ENCODE peak calls at places on chromosomes 12 and 14, in ten cellular contexts. V, S, Z, P, A, R, W, O, X and N are unnamed samples.

GRCh38 chr14:55122441-55122986 is 6.5 kb upstream of the LGALS3 start:
- DNase-seq in X (peak; percentile 91), O (no peak), R (no peak), A (peak; percentile 83), W (no peak), S (no peak), P (no peak), Z (no peak), V (peak; percentile 79), N (no peak)

GRCh38 chr14:105840266-105841021 is 314.1 kb downstream of the TMEM121 start:
- DNase-seq in Z (no peak), W (no peak), V (no peak), A (no peak), P (no peak), X (no peak), R (no peak), S (no peak), O (no peak), N (peak; percentile 10)

GRCh38 chr12:82877963-82878362 is 191.3 kb downstream of the TMTC2 start:
- DNase-seq in P (no peak), W (no peak), R (no peak), O (no peak), S (peak; percentile 27), X (no peak), V (no peak), Z (no peak), A (no peak), N (no peak)

GRCh38 chr12:71392521-71393145 is 47.0 kb upstream of the LGR5 start:
- DNase-seq in S (peak; percentile 74), V (peak; percentile 5), O (peak; percentile 6), W (no peak), A (no peak), P (no peak), Z (no peak), X (no peak), R (peak; percentile 24), N (peak; percentile 63)

GRCh38 chr12:109131522-109132050 is 15.2 kb downstream of the ACACB start:
- DNase-seq in R (no peak), Z (no peak), V (no peak), W (no peak), P (no peak), S (no peak), A (peak; percentile 74), X (no peak), O (no peak), N (no peak)

GRCh38 chr14:71592361-71592760 is 339.9 kb upstream of the RGS6 start:
- DNase-seq in Z (peak; percentile 20), W (no peak), X (peak; percentile 32), A (no peak), V (no peak), S (no peak), P (no peak), R (no peak), O (no peak), N (no peak)

GRCh38 chr12:5965950-5966383 is 20.9 kb upstream of the ANO2 start:
- DNase-seq in P (peak; percentile 89), W (no peak), O (peak; percentile 24), Z (peak; percentile 62), V (peak; percentile 63), X (peak; percentile 50), R (peak; percentile 35), S (peak; percentile 84), A (no peak), N (peak; percentile 93)

GRCh38 chr12:3199551-3200031 is 122.4 kb downstream of the TSPAN9 start:
- DNase-seq in R (no peak), O (no peak), W (no peak), V (no peak), P (no peak), X (no peak), Z (no peak), A (no peak), S (peak; percentile 69), N (peak; percentile 85)

GRCh38 chr12:43728117-43728516 is 30.5 kb downstream of the PUS7L start:
- DNase-seq in P (no peak), O (no peak), R (no peak), W (no peak), X (no peak), A (no peak), S (no peak), V (no peak), Z (no peak), N (no peak)

GRCh38 chr14:102986810-102987579 is 64.5 kb downstream of the AMN start:
- DNase-seq in Z (no peak), W (no peak), X (no peak), R (peak; percentile 80), S (no peak), P (no peak), O (no peak), A (no peak), V (no peak), N (no peak)

DNA sequence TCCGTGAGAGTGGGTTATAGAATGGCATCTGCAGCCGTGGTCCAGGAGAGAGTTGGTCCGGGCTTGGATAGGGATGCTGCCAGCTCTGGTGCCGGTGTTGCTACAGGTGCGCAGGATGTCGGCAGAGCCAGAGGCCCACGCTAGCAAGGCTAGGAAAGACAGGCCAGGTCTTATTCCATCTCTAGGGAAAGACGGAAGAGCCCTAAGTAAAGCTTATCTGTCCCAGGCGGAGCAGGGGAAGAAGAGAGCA is 485 bp upstream of the PSME1 start:
- DNase-seq in X (no peak), R (no peak), A (no peak), Z (no peak), O (no peak), P (no peak), W (no peak), V (no peak), S (no peak), N (no peak)
- H3K4me1 ChIP-seq in X (peaks cover 12% of the 10 kb centered on the region), R (peaks cover 13% of the 10 kb centered on the region), A (peaks cover 58% of the 10 kb centered on the region), Z (peaks cover 48% of the 10 kb centered on the region), O (peaks cover 47% of the 10 kb centered on the region), P (peaks cover 57% of the 10 kb centered on the region), W (peaks cover 12% of the 10 kb centered on the region), V (peaks cover 20% of the 10 kb centered on the region), S (peaks cover 13% of the 10 kb centered on the region), N (no peaks in the 10 kb centered on the region)

DNA sequence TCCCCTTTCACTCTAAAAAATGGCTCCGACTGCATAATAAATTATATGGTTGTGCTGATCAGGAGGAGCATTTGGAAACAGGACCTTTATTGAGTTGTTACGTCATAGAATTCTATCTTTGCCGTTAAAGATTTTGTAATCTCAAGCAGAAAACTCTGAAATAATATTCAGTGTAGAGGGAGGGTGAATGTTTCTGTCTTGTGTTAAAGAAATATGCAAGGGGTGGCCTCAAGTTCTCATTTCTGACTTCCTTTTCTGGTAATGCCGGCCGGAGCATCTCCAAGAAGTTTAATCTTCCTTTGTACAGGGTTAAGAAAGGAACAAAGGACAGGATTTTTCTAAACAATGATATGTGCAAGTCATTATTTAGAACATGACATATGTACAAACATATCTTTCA is 165.1 kb downstream of the SLC38A4 start:
- DNase-seq in A (no peak), S (no peak), P (no peak), X (no peak), Z (no peak), V (no peak), W (no peak), O (no peak), R (no peak), N (no peak)
- H3K4me1 ChIP-seq in A (peaks cover 46% of the 10 kb centered on the region), S (peaks cover 38% of the 10 kb centered on the region), P (peaks cover 39% of the 10 kb centered on the region), X (peaks cover 5% of the 10 kb centered on the region), Z (peaks cover 37% of the 10 kb centered on the region), V (peaks cover 48% of the 10 kb centered on the region), W (peaks cover 43% of the 10 kb centered on the region), O (peaks cover 21% of the 10 kb centered on the region), R (peaks cover 78% of the 10 kb centered on the region), N (peaks cover 14% of the 10 kb centered on the region)

DNA sequence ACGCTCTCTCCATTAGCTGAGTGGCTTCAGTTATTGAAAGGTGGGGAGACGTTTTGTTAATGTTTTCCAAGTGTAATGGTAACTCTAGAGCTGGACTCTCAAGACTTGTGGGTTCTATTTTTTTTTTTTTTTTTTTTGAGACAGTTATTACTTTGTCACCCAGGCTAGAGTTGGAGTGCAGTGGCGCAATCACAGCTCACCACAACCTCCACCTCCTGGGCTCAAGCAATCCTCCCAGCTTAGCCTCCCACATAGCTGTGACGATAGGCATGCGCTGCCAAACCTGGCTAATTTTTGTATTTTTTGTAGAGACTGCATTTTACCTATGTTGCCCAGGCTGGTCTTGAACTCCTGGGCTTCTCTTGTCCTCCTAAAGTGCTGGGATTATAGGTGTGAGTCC is 26.2 kb downstream of the ATF1 start:
- DNase-seq in P (no peak), R (no peak), W (no peak), A (no peak), X (no peak), O (no peak), V (no peak), S (no peak), Z (no peak), N (no peak)
- H3K4me1 ChIP-seq in P (peaks cover 8% of the 10 kb centered on the region), R (peaks cover 48% of the 10 kb centered on the region), W (no peaks in the 10 kb centered on the region), A (peaks cover 6% of the 10 kb centered on the region), X (peaks cover 20% of the 10 kb centered on the region), O (no peaks in the 10 kb centered on the region), V (peaks cover 37% of the 10 kb centered on the region), S (no peaks in the 10 kb centered on the region), Z (no peaks in the 10 kb centered on the region), N (no peaks in the 10 kb centered on the region)

DNA sequence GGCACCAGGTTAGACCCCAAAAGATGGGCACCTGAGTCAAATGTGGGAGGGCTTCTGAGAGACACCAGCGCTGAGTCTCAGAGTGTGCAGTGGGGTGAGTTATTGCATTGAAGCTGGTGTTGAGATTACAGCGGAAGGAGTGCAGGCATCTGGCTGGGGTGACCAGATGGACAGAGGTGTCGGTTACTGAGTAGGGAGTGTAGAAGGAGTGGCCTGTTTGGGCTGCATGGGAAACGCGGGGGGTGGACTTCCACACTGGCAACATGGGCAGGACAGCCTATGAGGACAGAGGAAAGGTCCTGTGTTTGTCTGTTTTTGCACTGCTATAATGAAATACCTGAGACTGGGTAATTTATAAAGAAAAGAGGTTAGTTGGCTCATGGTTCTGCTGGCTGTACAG is 45.2 kb downstream of the PLXNC1 start:
- DNase-seq in Z (no peak), S (no peak), O (no peak), P (no peak), W (no peak), A (no peak), X (no peak), R (no peak), V (no peak), N (no peak)
- H3K4me1 ChIP-seq in Z (no peaks in the 10 kb centered on the region), S (no peaks in the 10 kb centered on the region), O (no peaks in the 10 kb centered on the region), P (no peaks in the 10 kb centered on the region), W (no peaks in the 10 kb centered on the region), A (no peaks in the 10 kb centered on the region), X (no peaks in the 10 kb centered on the region), R (no peaks in the 10 kb centered on the region), V (no peaks in the 10 kb centered on the region), N (no peaks in the 10 kb centered on the region)

DNA sequence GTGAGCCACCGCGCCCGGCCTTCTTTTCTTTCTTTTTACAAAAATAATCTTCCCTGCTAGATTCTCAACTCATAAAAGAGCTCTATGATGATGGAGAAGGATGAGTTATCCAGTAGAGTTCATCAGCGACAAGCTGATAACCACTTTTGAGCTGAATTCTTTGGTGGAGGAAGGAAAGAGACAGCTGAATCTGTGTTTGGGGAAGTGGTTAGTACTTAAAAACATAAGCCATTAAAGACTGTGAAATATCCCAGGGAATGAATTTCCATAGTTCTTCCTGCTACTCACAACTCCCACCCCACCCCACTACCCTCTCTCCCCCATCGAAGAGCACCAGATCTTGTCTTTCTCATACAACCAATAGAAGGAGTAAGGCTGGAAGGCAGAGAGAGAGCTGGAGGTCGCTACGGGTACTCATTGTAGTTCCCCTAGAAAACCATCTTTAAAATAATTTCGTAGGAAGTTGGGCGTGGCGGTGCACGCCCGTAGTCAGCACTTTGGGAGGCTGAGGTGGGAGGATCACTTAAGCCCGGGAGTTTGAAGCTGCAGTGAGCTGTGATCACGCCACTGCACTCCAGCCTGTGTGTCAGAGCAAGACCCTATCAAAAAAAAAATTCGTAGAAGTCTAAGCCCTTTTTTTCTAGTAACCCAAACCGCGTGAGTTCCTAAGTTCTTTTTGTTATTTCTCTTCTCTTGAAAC is 640 bp upstream of the ESPL1 start:
- DNase-seq in R (no peak), V (no peak), Z (no peak), W (no peak), O (no peak), S (no peak), P (no peak), X (no peak), A (no peak), N (no peak)
- H3K4me1 ChIP-seq in R (peaks cover 24% of the 10 kb centered on the region), V (peaks cover 11% of the 10 kb centered on the region), Z (peaks cover 39% of the 10 kb centered on the region), W (peaks cover 6% of the 10 kb centered on the region), O (peaks cover 13% of the 10 kb centered on the region), S (peaks cover 24% of the 10 kb centered on the region), P (peaks cover 20% of the 10 kb centered on the region), X (peaks cover 7% of the 10 kb centered on the region), A (peaks cover 6% of the 10 kb centered on the region), N (peaks cover 9% of the 10 kb centered on the region)